ENCODE peak calls at places on chromosomes 11 and 22, in four cellular contexts. One of them, this sample, is unnamed.
A peak's percentile ranks its signal among the peaks of the same experiment; 100 is the strongest.

GRCh38 chr11:36702330-36703054 is 104.5 kb upstream of the RAG2 start:
- DNase-seq in HepG2: peak; percentile 63
- DNase-seq in GM12878: peak; percentile 41
- DNase-seq in K562: peak; percentile 44
- DNase-seq in this sample: peak; percentile 72

GRCh38 chr11:128251140-128251539 is 336.2 kb downstream of the ETS1 start:
- DNase-seq in GM12878: no peak
- DNase-seq in HepG2: no peak
- DNase-seq in K562: no peak
- DNase-seq in this sample: no peak

GRCh38 chr11:76523147-76523546 is 78.3 kb downstream of the EMSY start:
- DNase-seq in K562: no peak
- DNase-seq in HepG2: peak; percentile 47
- DNase-seq in GM12878: no peak
- DNase-seq in this sample: peak; percentile 7

GRCh38 chr11:130272336-130272735 is 42.4 kb downstream of the ZBTB44 start:
- DNase-seq in GM12878: no peak
- DNase-seq in HepG2: no peak
- DNase-seq in K562: no peak
- DNase-seq in this sample: no peak

GRCh38 chr22:25081409-25081824 is 118.2 kb upstream of the CRYBB3 start:
- DNase-seq in HepG2: peak; percentile 56
- DNase-seq in GM12878: no peak
- DNase-seq in K562: peak; percentile 38
- DNase-seq in this sample: peak; percentile 71

GRCh38 chr11:43818220-43818619 is 62.4 kb upstream of the ALKBH3 start:
- DNase-seq in HepG2: no peak
- DNase-seq in K562: no peak
- DNase-seq in GM12878: no peak
- DNase-seq in this sample: no peak

GRCh38 chr11:13280777-13281176 is 3.2 kb downstream of the BMAL1 start:
- DNase-seq in K562: no peak
- DNase-seq in GM12878: no peak
- DNase-seq in HepG2: no peak
- DNase-seq in this sample: no peak

GRCh38 chr11:2940166-2940929 is 11.1 kb upstream of the PHLDA2 start:
- DNase-seq in HepG2: peak; percentile 46
- DNase-seq in K562: no peak
- DNase-seq in GM12878: no peak
- DNase-seq in this sample: no peak

GRCh38 chr11:924406-925157 is 1.1 kb upstream of the AP2A2 start:
- DNase-seq in GM12878: no peak
- DNase-seq in K562: no peak
- DNase-seq in HepG2: no peak
- DNase-seq in this sample: no peak

GRCh38 chr22:38467438-38467903 is 425 bp upstream of the KDELR3 start:
- DNase-seq in GM12878: no peak
- DNase-seq in HepG2: no peak
- DNase-seq in K562: peak; percentile 70
- DNase-seq in this sample: no peak

GRCh38 chr11:46267930-46268329 is 9.5 kb upstream of the CREB3L1 start:
- DNase-seq in HepG2: no peak
- DNase-seq in GM12878: no peak
- DNase-seq in K562: no peak
- DNase-seq in this sample: no peak

GRCh38 chr22:35514366-35514765 is 26.3 kb upstream of the RASD2 start:
- DNase-seq in HepG2: no peak
- DNase-seq in GM12878: no peak
- DNase-seq in K562: no peak
- DNase-seq in this sample: no peak

GRCh38 chr11:65588199-65589054 is 7.2 kb downstream of the KCNK7 start:
- DNase-seq in K562: peak; percentile 72
- DNase-seq in GM12878: peak; percentile 96
- DNase-seq in HepG2: peak; percentile 73
- DNase-seq in this sample: peak; percentile 76

GRCh38 chr11:57513911-57514537 is 1.5 kb downstream of the SLC43A1 start:
- DNase-seq in HepG2: no peak
- DNase-seq in K562: no peak
- DNase-seq in GM12878: no peak
- DNase-seq in this sample: no peak

GRCh38 chr11:19734171-19734570 is 21.5 kb downstream of the NAV2 start:
- DNase-seq in K562: no peak
- DNase-seq in HepG2: no peak
- DNase-seq in GM12878: no peak
- DNase-seq in this sample: no peak

GRCh38 chr11:128884703-128885338 is 6.3 kb upstream of the KCNJ5 start:
- DNase-seq in K562: peak; percentile 70
- DNase-seq in GM12878: no peak
- DNase-seq in HepG2: peak; percentile 54
- DNase-seq in this sample: peak; percentile 60

GRCh38 chr11:95937358-95937757 is 13.5 kb upstream of the MTMR2 start:
- DNase-seq in GM12878: no peak
- DNase-seq in HepG2: peak; percentile 29
- DNase-seq in K562: no peak
- DNase-seq in this sample: no peak

GRCh38 chr11:14972581-14973490 is 685 bp upstream of the CALCA start:
- DNase-seq in K562: no peak
- DNase-seq in HepG2: no peak
- DNase-seq in GM12878: no peak
- DNase-seq in this sample: no peak

GRCh38 chr11:41784513-41785335 is 325.3 kb upstream of the LRRC4C start:
- DNase-seq in GM12878: no peak
- DNase-seq in K562: no peak
- DNase-seq in HepG2: no peak
- DNase-seq in this sample: no peak

GRCh38 chr11:126194121-126194543 is 17.3 kb downstream of the RPUSD4 start:
- DNase-seq in HepG2: peak; percentile 44
- DNase-seq in K562: peak; percentile 52
- DNase-seq in GM12878: no peak
- DNase-seq in this sample: peak; percentile 61

GRCh38 chr11:121482231-121483129 is 29.7 kb upstream of the SORL1-AS1 start:
- DNase-seq in GM12878: peak; percentile 93
- DNase-seq in K562: no peak
- DNase-seq in HepG2: no peak
- DNase-seq in this sample: no peak

GRCh38 chr11:133957926-133958325 is 1.2 kb upstream of the IGSF9B start:
- DNase-seq in HepG2: no peak
- DNase-seq in K562: no peak
- DNase-seq in GM12878: no peak
- DNase-seq in this sample: no peak

GRCh38 chr11:85803920-85804319 is 7.0 kb downstream of the SYTL2 start:
- DNase-seq in K562: no peak
- DNase-seq in GM12878: no peak
- DNase-seq in HepG2: no peak
- DNase-seq in this sample: no peak

GRCh38 chr11:95157824-95158223 is 68.2 kb downstream of the ENDOD1 start:
- DNase-seq in GM12878: no peak
- DNase-seq in K562: no peak
- DNase-seq in HepG2: no peak
- DNase-seq in this sample: no peak

GRCh38 chr22:27207907-27208306 is 550.5 kb downstream of the MIAT start:
- DNase-seq in GM12878: no peak
- DNase-seq in HepG2: no peak
- DNase-seq in K562: no peak
- DNase-seq in this sample: no peak

GRCh38 chr11:69881467-69882269 is 62.5 kb upstream of the FGF3 start:
- DNase-seq in K562: no peak
- DNase-seq in GM12878: no peak
- DNase-seq in HepG2: no peak
- DNase-seq in this sample: peak; percentile 22

GRCh38 chr11:33941637-33942160 is 49.8 kb upstream of the LMO2 start:
- DNase-seq in GM12878: peak; percentile 33
- DNase-seq in HepG2: no peak
- DNase-seq in K562: peak; percentile 69
- DNase-seq in this sample: no peak

DNA sequence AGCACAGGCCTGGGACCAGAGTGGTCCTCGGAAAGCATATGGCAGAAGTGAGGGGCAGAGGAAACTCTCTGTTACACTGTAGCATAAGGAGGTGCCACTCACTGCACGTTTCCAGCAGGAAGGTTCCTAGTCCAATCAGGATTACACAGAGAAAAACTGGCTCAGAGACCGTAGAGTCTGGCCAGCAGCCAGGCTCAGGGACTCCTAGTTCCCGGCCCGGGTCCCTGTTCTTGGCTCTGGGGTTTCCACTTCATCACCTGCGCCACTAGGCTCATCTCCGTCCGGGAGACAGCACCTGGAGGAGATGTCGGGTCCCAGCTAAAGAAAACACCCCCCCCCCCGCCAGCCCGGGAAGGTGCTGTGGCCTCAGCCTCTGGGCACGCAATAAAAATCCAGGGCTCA is 1.1 kb downstream of the TTLL12 start:
- DNase-seq in K562: no peak
- DNase-seq in HepG2: peak; percentile 45
- DNase-seq in GM12878: no peak
- DNase-seq in this sample: no peak
- TF ChIP-seq TARDBP in K562: no peak
- TF ChIP-seq TARDBP in HepG2: no peak
- TF ChIP-seq TARDBP in GM12878: no peak
- TF ChIP-seq TARDBP in this sample: no peak

DNA sequence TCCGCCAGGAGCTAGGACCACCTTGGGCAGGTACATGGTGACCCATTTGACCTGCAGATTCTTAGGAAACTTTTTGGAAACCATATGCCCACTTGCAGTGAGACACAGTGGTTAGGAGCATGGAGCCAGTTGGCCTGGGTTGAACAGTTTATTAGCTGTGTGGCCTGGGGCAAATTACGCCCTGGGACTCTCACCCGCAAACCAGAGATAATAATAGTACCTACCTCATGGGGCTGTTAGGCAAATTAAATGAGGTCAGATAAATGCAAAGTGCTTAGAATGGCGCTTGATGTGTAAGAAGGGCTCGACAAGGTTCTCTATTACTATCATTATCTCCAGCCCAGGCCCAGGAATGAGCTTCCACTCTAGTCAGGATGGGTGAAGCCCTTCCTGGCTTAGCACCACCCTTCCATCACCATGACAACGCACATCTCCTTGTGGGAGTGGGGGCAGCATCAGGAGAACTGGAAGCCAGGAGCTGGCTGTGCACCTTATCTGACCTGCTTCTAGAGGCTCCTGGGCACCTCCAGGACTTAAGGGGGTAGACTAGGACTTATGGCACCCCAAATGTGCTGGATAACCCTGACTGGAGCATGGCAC is 5.1 kb downstream of the SYT12 start:
- DNase-seq in K562: peak; percentile 53
- DNase-seq in GM12878: peak; percentile 53
- DNase-seq in HepG2: no peak
- DNase-seq in this sample: no peak
- TF ChIP-seq FOXM1 in K562: no peak
- TF ChIP-seq FOXM1 in GM12878: peak; percentile 25
- TF ChIP-seq FOXM1 in HepG2: no peak
- TF ChIP-seq FOXM1 in this sample: no peak

GRCh38 chr11:5922749-5923426 is 19.2 kb upstream of the OR56A3 start:
- DNase-seq in HepG2: no peak
- DNase-seq in GM12878: peak; percentile 48
- DNase-seq in K562: no peak
- DNase-seq in this sample: no peak
- TF ChIP-seq TARDBP in HepG2: no peak
- TF ChIP-seq TARDBP in GM12878: no peak
- TF ChIP-seq TARDBP in K562: no peak
- TF ChIP-seq TARDBP in this sample: no peak

DNA sequence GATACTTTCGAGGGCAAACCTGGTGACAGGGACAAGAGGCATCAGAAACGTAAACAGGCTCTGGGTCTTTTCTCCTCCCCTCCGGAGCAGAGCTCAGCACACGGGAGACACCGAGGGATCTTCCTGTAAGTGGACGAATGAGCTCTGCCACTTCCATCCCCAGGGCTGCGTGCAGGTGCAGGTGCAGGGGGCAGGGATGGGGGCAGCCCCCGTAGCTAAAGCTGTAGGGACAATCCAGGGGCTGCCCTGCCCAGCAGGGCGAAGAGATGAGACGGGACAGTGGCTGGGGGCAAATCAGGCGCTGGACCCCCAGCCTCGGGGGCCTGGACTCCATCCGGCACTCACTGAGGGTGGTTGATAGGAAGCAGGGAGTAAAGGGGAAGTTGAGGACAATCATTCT is 505.4 kb downstream of the BRD1 start:
- DNase-seq in K562: no peak
- DNase-seq in GM12878: no peak
- DNase-seq in HepG2: no peak
- DNase-seq in this sample: no peak
- TF ChIP-seq FOXM1 in K562: no peak
- TF ChIP-seq FOXM1 in GM12878: no peak
- TF ChIP-seq FOXM1 in HepG2: no peak
- TF ChIP-seq FOXM1 in this sample: no peak

DNA sequence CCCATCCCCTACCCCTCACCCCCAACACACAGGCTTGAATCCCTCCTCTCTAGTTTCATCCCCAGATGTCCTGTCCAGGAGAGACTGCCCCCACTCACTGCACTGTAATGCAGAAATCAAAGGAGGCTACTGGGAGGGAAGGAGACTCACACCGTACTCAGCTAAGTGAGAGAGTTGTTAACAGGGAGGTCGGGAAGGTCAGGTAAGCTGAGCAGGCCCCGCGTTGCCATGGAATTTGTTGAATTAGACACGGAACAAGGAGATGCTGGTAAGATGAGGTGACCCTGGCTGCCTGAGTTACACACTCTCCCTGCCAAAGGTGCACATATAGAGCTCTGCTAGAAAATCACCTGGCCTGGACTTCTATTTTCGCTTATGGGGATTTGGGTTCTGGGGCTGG is 197.9 kb downstream of the NXPE2 start:
- DNase-seq in GM12878: no peak
- DNase-seq in K562: no peak
- DNase-seq in HepG2: no peak
- DNase-seq in this sample: no peak
- TF ChIP-seq TARDBP in GM12878: no peak
- TF ChIP-seq TARDBP in K562: no peak
- TF ChIP-seq TARDBP in HepG2: no peak
- TF ChIP-seq TARDBP in this sample: no peak

DNA sequence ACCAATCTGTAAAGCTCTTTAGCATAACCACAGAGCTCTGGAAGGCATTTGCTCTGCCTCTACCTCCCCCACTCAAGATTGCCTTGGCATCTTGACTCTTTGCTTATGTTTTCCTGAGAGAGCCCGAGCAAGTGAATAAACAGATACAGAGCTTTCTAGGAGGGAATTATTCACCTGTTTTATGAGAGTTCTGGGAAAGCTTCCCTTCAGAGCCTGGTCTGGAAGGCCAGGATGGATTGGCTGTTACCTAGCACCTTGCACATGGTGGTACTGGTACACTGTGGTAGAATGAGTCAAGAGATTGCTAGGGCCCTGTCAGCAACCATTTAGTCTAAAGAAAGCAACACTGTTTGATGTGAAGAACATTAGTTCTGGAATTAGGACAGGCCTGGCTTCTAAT is 52.3 kb downstream of the CABIN1 start:
- DNase-seq in HepG2: no peak
- DNase-seq in GM12878: no peak
- DNase-seq in K562: no peak
- DNase-seq in this sample: no peak
- TF ChIP-seq FOXM1 in HepG2: no peak
- TF ChIP-seq FOXM1 in GM12878: no peak
- TF ChIP-seq FOXM1 in K562: no peak
- TF ChIP-seq FOXM1 in this sample: no peak